ENCODE peak calls at places on chromosome 11, in eight cellular contexts. U is GM12865; H is pancreas; C is kidney; F is natural killer cell; Y is upper lobe of left lung; A is Calu3; S is CD8-positive, alpha-beta T cell. O is an unnamed sample.

GRCh38 chr11:46452918-46453517 is 61.4 kb upstream of the CHRM4 start:
- DNase-seq in U (no peak), H (no peak), C (no peak), F (no peak), Y (no peak), A (no peak), S (no peak), O (no peak)

GRCh38 chr11:38274031-38274430 is 1676.0 kb upstream of the RAG2 start:
- DNase-seq in U (no peak), H (no peak), C (no peak), F (no peak), Y (no peak), A (no peak), S (no peak), O (no peak)

GRCh38 chr11:9076661-9077060 is 14.7 kb downstream of the SCUBE2 start:
- DNase-seq in U (no peak), H (no peak), C (no peak), F (no peak), Y (no peak), A (no peak), S (no peak), O (no peak)

GRCh38 chr11:100753562-100753961 is 66.5 kb downstream of the ARHGAP42 start:
- DNase-seq in U (no peak), H (no peak), C (no peak), F (no peak), Y (no peak), A (no peak), S (no peak), O (no peak)

GRCh38 chr11:114163830-114164401 is 104.4 kb downstream of the ZBTB16 start:
- DNase-seq in U (no peak), H (no peak), C (no peak), F (no peak), Y (no peak), A (no peak), S (no peak), O (no peak)

GRCh38 chr11:134503596-134503995 is 91.6 kb upstream of the B3GAT1 start:
- DNase-seq in U (no peak), H (no peak), C (peak; percentile 53), F (no peak), Y (no peak), A (no peak), S (no peak), O (no peak)

GRCh38 chr11:72191961-72192381 is at the start of gene FOLR1:
- DNase-seq in U (no peak), H (no peak), C (peak; percentile 67), F (no peak), Y (peak; percentile 84), A (peak; percentile 48), S (no peak), O (no peak)

GRCh38 chr11:125173556-125173955 is 9.0 kb downstream of the PKNOX2 start:
- DNase-seq in U (no peak), H (no peak), C (no peak), F (no peak), Y (no peak), A (no peak), S (no peak), O (no peak)

DNA sequence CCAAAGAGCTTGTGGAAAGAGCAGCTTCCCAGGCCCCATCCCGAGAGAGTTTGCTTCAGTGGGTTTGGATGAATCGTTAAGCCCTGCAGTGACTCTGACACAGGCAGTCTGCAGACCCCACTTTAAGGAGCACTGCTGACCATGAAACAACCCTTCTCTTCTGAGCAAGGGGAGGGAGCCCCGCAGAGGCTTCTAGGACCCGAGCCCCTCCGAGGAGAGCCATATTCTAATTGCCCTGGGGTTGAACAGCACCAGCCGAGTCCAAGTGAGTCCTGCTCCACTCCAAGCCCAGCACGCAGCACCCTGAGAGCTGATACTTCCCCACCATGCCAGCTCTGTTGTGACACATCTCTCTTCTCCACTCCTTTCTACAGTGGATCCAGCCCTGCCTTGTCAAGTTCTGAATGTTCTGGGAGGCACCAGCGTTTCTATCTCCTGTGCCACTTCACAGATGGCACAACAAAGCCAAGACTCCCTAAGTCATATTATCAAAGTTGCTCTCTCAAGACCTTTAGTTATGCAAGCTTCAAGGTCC is 10.4 kb downstream of the USP2 start:
- DNase-seq in U (no peak), H (no peak), C (peak; percentile 40), F (no peak), Y (no peak), A (no peak), S (no peak), O (peak; percentile 6)
- TF ChIP-seq CTCF in U (no peak), H (no peak), C (no peak), F (no peak), Y (no peak), A (no peak), S (no peak), O (no peak)

GRCh38 chr11:396511-396947 is 2.5 kb downstream of the PKP3 start:
- DNase-seq in U (no peak), H (no peak), C (no peak), F (no peak), Y (no peak), A (no peak), S (no peak), O (no peak)
- TF ChIP-seq CTCF in U (no peak), H (no peak), C (peak; percentile 16), F (no peak), Y (no peak), A (peak; percentile 24), S (no peak), O (no peak)

GRCh38 chr11:61544466-61544865 is 35.9 kb downstream of the LRRC10B start:
- DNase-seq in U (no peak), H (no peak), C (no peak), F (no peak), Y (no peak), A (no peak), S (no peak), O (no peak)

GRCh38 chr11:61543606-61544306 is 35.2 kb downstream of the LRRC10B start:
- DNase-seq in U (no peak), H (no peak), C (no peak), F (no peak), Y (no peak), A (no peak), S (no peak), O (no peak)

GRCh38 chr11:61545921-61546320 is 35.0 kb downstream of the SYT7 start:
- DNase-seq in U (no peak), H (no peak), C (no peak), F (no peak), Y (no peak), A (no peak), S (no peak), O (no peak)

GRCh38 chr11:61546663-61547062 is 34.2 kb downstream of the SYT7 start:
- DNase-seq in U (no peak), H (no peak), C (no peak), F (no peak), Y (no peak), A (no peak), S (no peak), O (no peak)

GRCh38 chr11:61545341-61545740 is 35.5 kb downstream of the SYT7 start:
- DNase-seq in U (no peak), H (no peak), C (no peak), F (no peak), Y (no peak), A (no peak), S (no peak), O (no peak)
- TF ChIP-seq CTCF in U (peak; percentile 33), H (no peak), C (no peak), F (no peak), Y (peak; percentile 18), A (peak; percentile 53), S (no peak), O (no peak)

DNA sequence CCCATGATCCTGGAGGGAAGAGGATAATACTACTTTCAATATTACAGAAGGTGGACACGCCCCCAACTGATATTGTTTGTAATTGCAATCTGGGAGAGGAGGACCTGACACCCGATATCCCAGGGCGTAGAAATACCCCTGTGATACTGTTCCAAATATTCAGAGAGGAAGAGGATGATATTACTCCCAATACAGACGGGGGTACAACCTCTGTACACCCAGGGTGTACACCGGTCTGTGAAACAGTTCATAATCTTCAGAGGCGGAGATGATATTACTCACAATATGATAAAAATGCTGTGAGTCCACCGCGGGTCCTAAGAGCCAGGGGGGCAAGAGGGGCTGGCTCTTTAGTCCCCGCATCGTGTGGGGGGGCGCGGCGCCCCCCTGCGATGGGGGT is 57.2 kb upstream of the ALDH3B2 start:
- DNase-seq in U (no peak), H (no peak), C (no peak), F (no peak), Y (no peak), A (no peak), S (no peak), O (no peak)
- TF ChIP-seq CTCF in U (no peak), H (no peak), C (no peak), F (no peak), Y (no peak), A (no peak), S (no peak), O (no peak)

DNA sequence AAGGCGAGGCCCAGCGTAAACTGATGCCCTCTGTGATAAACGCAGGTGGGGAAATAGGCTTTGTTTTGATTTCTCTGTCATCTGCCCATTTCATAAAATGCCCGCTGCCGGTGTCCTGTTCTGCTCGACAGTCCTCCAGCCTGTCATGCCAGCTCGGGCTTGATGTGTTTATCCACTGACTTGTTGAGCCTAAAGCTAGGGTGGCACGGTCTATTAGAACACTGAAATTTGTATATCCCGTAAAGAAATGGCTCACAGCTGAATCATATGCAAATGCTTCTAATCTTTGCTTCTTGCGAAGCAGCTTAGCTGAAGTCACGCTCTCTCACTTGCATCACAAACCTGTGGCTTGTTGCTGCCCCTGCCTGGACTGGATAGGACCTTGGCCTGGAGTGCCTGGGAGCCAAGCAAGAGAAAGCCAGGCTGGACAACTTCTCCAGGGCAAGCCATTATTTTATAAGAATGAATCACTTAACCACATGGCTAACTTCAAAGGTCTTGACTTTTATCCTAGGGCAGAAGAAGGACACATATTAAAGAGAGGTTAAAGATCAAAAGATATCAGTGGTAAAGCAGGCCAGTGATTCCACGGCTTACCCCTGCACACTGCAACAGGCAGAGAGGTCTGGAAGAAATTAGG is 33.1 kb downstream of the EHF start:
- DNase-seq in U (no peak), H (peak; percentile 72), C (peak; percentile 89), F (no peak), Y (peak; percentile 92), A (peak; percentile 82), S (no peak), O (no peak)
- TF ChIP-seq CTCF in U (no peak), H (no peak), C (no peak), F (no peak), Y (no peak), A (no peak), S (no peak), O (no peak)

GRCh38 chr11:86940122-86940777 is 14.9 kb downstream of the FZD4 start:
- DNase-seq in U (no peak), H (peak; percentile 54), C (no peak), F (no peak), Y (peak; percentile 44), A (no peak), S (no peak), O (no peak)
- TF ChIP-seq CTCF in U (no peak), H (no peak), C (no peak), F (no peak), Y (no peak), A (no peak), S (no peak), O (no peak)